ENCODE peak calls at places on chromosomes 12 and 14, in six cellular contexts. B is cardiac fibroblast, J is colonic mucosa, C is left ventricle myocardium inferior, L is HFF-Myc, U is BE2C. G is an unnamed sample.

GRCh38 chr14:35326364-35326763 is 34.2 kb downstream of the PSMA6 start:
- DNase-seq in B (no peak), U (no peak), L (no peak), C (no peak), J (no peak), G (no peak)

GRCh38 chr12:52351196-52352059 is 15.9 kb downstream of the KRT85 start:
- DNase-seq in L (no peak), U (no peak), C (peak; percentile 50), B (no peak), J (no peak), G (no peak)

GRCh38 chr14:35355981-35356839 is 48.3 kb downstream of the NFKBIA start:
- DNase-seq in U (peak; percentile 37), C (no peak), J (peak; percentile 93), L (no peak), B (peak; percentile 78), G (peak; percentile 74)

GRCh38 chr14:22896760-22897159 is 13.7 kb downstream of the REM2 start:
- DNase-seq in U (no peak), C (no peak), B (no peak), L (no peak), J (no peak), G (no peak)

GRCh38 chr12:132079190-132079589 is 64.9 kb downstream of the DDX51 start:
- DNase-seq in L (no peak), B (no peak), J (no peak), C (no peak), U (no peak), G (peak; percentile 54)

GRCh38 chr12:70609739-70610491 is 27.3 kb downstream of the PTPRB start:
- DNase-seq in B (peak; percentile 36), J (peak; percentile 75), U (peak; percentile 37), L (no peak), C (peak; percentile 61), G (peak; percentile 39)

GRCh38 chr14:72560331-72560730 is 333.6 kb downstream of the DPF3 start:
- DNase-seq in L (no peak), U (no peak), B (no peak), J (no peak), C (no peak), G (no peak)

GRCh38 chr14:53999061-53999488 is 42.5 kb upstream of the BMP4 start:
- DNase-seq in B (peak; percentile 25), J (no peak), U (no peak), C (no peak), L (peak; percentile 40), G (peak; percentile 61)

GRCh38 chr12:113007166-113007565 is 28.8 kb downstream of the OAS2 start:
- DNase-seq in B (peak; percentile 68), J (no peak), C (no peak), U (no peak), L (no peak), G (peak; percentile 54)

GRCh38 chr14:89586258-89587127 is 169.5 kb upstream of the FOXN3 start:
- DNase-seq in U (no peak), B (no peak), J (no peak), C (no peak), L (no peak), G (no peak)

GRCh38 chr14:101083564-101084435 is 180.3 kb upstream of the RTL1 start:
- DNase-seq in U (peak; percentile 68), J (peak; percentile 17), B (no peak), L (no peak), C (no peak), G (no peak)

GRCh38 chr14:95527392-95528002 is 7.4 kb upstream of the GLRX5 start:
- DNase-seq in U (peak; percentile 56), C (no peak), L (no peak), J (peak; percentile 76), B (peak; percentile 90), G (peak; percentile 87)

GRCh38 chr12:124332068-124332672 is 37.3 kb downstream of the RFLNA start:
- DNase-seq in L (no peak), C (no peak), J (no peak), U (peak; percentile 51), B (no peak), G (no peak)

GRCh38 chr14:32102968-32103367 is 25.9 kb downstream of the ARHGAP5 start:
- DNase-seq in U (no peak), J (no peak), B (no peak), C (no peak), L (no peak), G (no peak)

GRCh38 chr14:68800361-68800760 is 7.5 kb upstream of the ZFP36L1 start:
- DNase-seq in U (no peak), L (no peak), J (no peak), C (no peak), B (peak; percentile 19), G (peak; percentile 58)

GRCh38 chr14:92538412-92539017 is 24.9 kb downstream of the RIN3 start:
- DNase-seq in C (no peak), J (no peak), L (no peak), B (no peak), U (no peak), G (no peak)

GRCh38 chr12:84198294-84198946 is 714.2 kb downstream of the SLC6A15 start:
- DNase-seq in B (no peak), L (no peak), J (no peak), U (no peak), C (no peak), G (no peak)

GRCh38 chr12:98869886-98870285 is 224.8 kb downstream of the APAF1 start:
- DNase-seq in L (no peak), C (no peak), B (no peak), U (no peak), J (no peak), G (no peak)

GRCh38 chr14:79583738-79584405 is 627.4 kb downstream of the DIO2 start:
- DNase-seq in C (no peak), J (no peak), B (peak; percentile 88), U (no peak), L (no peak), G (peak; percentile 53)

GRCh38 chr12:109432842-109433304 is 44.2 kb downstream of the KCTD10 start:
- DNase-seq in C (peak; percentile 84), L (peak; percentile 30), B (peak; percentile 86), J (peak; percentile 96), U (peak; percentile 92), G (peak; percentile 80)
- H3K4me3 ChIP-seq in C (no peak overlapping the region), L (no peak overlapping the region), B (no peak overlapping the region), J (no peak overlapping the region), U (no peak overlapping the region), G (no peak overlapping the region)

GRCh38 chr12:53992377-53992776 is 7.4 kb downstream of the HOXC10 start:
- DNase-seq in C (no peak), L (no peak), J (no peak), B (no peak), U (no peak), G (no peak)
- H3K4me3 ChIP-seq in C (no peak overlapping the region), L (no peak overlapping the region), J (no peak overlapping the region), B (no peak overlapping the region), U (no peak overlapping the region), G (peak overlapping the region; percentile 98)

GRCh38 chr12:93139028-93139665 is 210.1 kb upstream of the EEA1 start:
- DNase-seq in C (no peak), L (no peak), J (no peak), U (no peak), B (no peak), G (no peak)
- H3K4me3 ChIP-seq in C (no peak overlapping the region), L (no peak overlapping the region), J (no peak overlapping the region), U (no peak overlapping the region), B (no peak overlapping the region), G (no peak overlapping the region)

GRCh38 chr12:57611116-57611809 is at the start of gene ARHGEF25:
- DNase-seq in U (peak; percentile 89), C (peak; percentile 87), J (peak; percentile 51), L (no peak), B (peak; percentile 27), G (peak; percentile 48)

GRCh38 chr12:57607958-57608663 is 3.1 kb upstream of the ARHGEF25 start:
- DNase-seq in L (no peak), C (no peak), B (no peak), J (no peak), U (no peak), G (no peak)

GRCh38 chr12:57609091-57609780 is 2.0 kb upstream of the ARHGEF25 start:
- DNase-seq in C (no peak), B (no peak), L (no peak), J (no peak), U (no peak), G (no peak)

GRCh38 chr12:57610553-57611115 is 601 bp upstream of the ARHGEF25 start:
- DNase-seq in U (peak; percentile 58), L (no peak), J (peak; percentile 45), C (peak; percentile 75), B (no peak), G (no peak)

DNA sequence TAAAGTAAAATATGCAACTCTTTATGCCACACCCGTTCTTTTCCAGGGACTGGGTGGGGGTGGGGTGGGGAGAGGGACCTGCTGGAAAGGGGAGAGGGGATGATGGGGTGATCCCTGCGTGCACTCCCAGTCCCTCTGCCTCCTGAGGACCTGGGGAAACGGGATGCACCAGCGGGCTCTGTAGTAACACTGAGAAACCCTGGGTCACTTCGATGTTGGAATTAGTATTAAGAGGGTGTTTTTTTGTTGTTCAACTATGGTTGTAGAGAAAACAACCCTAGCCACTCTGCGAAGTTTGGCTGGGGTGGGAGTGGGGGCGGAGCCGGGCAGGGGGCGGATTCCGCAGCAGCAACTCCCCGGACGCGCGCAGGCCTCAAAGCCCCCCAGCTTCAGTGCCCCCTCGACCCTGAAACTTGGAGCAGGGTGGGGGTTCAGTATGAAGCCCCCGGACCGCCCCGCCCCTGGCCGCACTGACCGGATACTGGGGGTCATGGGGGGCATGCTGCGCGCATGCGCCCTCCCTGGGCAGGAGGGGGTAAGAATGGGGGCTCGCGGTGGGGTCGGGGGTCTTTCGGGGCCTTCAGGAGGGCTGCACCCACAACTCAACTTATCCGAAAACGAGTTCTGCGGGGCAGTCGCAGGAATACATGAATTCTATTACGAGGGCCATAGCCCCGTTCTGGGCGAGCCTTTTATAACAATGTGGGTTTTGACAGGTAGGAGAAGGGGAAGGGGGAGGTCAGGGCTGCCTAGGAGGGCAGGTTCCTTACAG is 1.3 kb upstream of the ARHGEF25 start:
- DNase-seq in B (no peak), U (no peak), C (peak; percentile 56), L (no peak), J (no peak), G (no peak)
- H3K4me3 ChIP-seq in B (no peak overlapping the region), U (no peak overlapping the region), C (peak overlapping the region; percentile 87), L (no peak overlapping the region), J (no peak overlapping the region), G (no peak overlapping the region)

GRCh38 chr12:80936642-80937390 is 918 bp downstream of the LIN7A start:
- DNase-seq in C (peak; percentile 49), L (no peak), J (peak; percentile 50), B (peak; percentile 55), U (peak; percentile 65), G (peak; percentile 41)
- H3K4me3 ChIP-seq in C (peak overlapping the region; percentile 88), L (peak overlapping the region; percentile 85), J (peak overlapping the region; percentile 47), B (peak overlapping the region; percentile 72), U (peak overlapping the region; percentile 96), G (peak overlapping the region; percentile 78)

GRCh38 chr12:122394626-122395194 is 27.8 kb downstream of the CLIP1 start:
- DNase-seq in U (no peak), L (peak; percentile 16), B (peak; percentile 27), J (no peak), C (peak; percentile 25), G (peak; percentile 31)
- H3K4me3 ChIP-seq in U (no peak overlapping the region), L (no peak overlapping the region), B (no peak overlapping the region), J (no peak overlapping the region), C (no peak overlapping the region), G (no peak overlapping the region)

DNA sequence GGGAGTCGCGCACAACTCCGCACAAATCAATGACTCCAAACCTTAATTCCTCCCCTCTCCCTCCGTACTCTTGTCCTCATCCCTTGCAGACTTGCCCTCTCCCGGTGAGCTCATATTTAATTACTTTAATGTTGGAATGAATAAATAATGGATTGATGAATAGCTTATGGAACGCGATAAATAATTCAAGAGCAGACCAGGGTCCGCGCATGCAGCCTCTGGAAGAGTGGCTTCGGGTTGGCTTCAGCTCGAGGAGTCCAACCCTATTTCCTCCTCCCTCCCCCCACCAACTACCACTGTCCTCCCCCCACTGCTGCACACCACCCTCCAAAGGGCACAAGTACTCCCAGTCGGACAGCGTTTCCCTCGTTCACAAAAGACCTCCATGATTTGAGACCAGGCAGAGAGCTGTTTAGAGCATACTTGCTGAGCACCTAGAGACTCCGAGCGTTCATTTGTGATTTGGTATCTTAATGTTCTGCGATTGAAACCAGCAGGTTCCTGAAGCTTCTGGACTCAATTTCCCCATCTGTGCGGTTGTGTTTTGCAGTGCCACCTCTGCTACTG is 621 bp upstream of the SIX1 start:
- DNase-seq in C (no peak), B (peak; percentile 28), J (no peak), U (no peak), L (no peak), G (no peak)
- H3K4me3 ChIP-seq in C (peak overlapping the region; percentile 68), B (peak overlapping the region; percentile 62), J (peak overlapping the region; percentile 25), U (peak overlapping the region; percentile 61), L (peak overlapping the region; percentile 69), G (peak overlapping the region; percentile 70)